ENCODE peak calls at places on chromosomes 4 and X, in seven cellular contexts. V, D, W, U, Q, F and I are unnamed samples. For H3K27me3, the result is how much of the 10 kb centered on the place peaks cover.

GRCh38 chrX:68938244-68939004 is 109.6 kb downstream of the EFNB1 start:
- DNase-seq in W (no peak), V (no peak), D (no peak), F (no peak), U (no peak), Q (no peak), I (no peak)

GRCh38 chr4:177680308-177680707 is 238.1 kb upstream of the AGA start:
- DNase-seq in V (no peak), D (no peak), Q (no peak), F (no peak), U (no peak), W (no peak), I (no peak)

GRCh38 chrX:18707442-18708049 is at the start of gene PPEF1:
- DNase-seq in V (no peak), F (no peak), D (peak), Q (no peak), U (no peak), W (no peak), I (no peak)

GRCh38 chrX:150163956-150164726 is 199.0 kb upstream of the MAMLD1 start:
- DNase-seq in D (no peak), U (no peak), V (no peak), Q (no peak), W (no peak), F (no peak), I (no peak)

GRCh38 chr4:15299627-15300026 is 128.2 kb upstream of the C1QTNF7 start:
- DNase-seq in Q (no peak), U (no peak), D (no peak), V (no peak), W (no peak), F (no peak), I (no peak)

GRCh38 chr4:88003261-88003660 is 4.2 kb upstream of the PKD2 start:
- DNase-seq in Q (no peak), U (no peak), W (no peak), D (no peak), F (no peak), V (no peak), I (no peak)

GRCh38 chrX:50941638-50942037 is 31.1 kb downstream of the BMP15 start:
- DNase-seq in Q (peak), F (no peak), W (no peak), U (no peak), V (no peak), D (peak), I (no peak)

GRCh38 chrX:38156838-38157237 is 63.8 kb downstream of the SRPX start:
- DNase-seq in D (no peak), W (no peak), U (no peak), V (no peak), F (no peak), Q (no peak), I (no peak)

GRCh38 chr4:185708348-185708747 is 103.6 kb downstream of the SORBS2 start:
- DNase-seq in U (no peak), V (no peak), D (no peak), W (no peak), Q (no peak), F (peak), I (no peak)

GRCh38 chr4:45475490-45475889 is 648.4 kb downstream of the GABRG1 start:
- DNase-seq in V (no peak), W (no peak), F (no peak), Q (no peak), D (no peak), U (no peak), I (no peak)

GRCh38 chr4:101850698-101851097 is 60.2 kb downstream of the BANK1 start:
- DNase-seq in U (no peak), D (no peak), Q (no peak), V (no peak), W (no peak), F (no peak), I (no peak)

GRCh38 chr4:139785356-139785755 is 119.7 kb downstream of the MGST2 start:
- DNase-seq in D (no peak), V (no peak), U (no peak), Q (no peak), W (no peak), F (no peak), I (no peak)

GRCh38 chr4:150237110-150237852 is 159.0 kb downstream of the DCLK2 start:
- DNase-seq in W (no peak), U (peak), D (no peak), F (peak), Q (no peak), V (peak), I (peak)

GRCh38 chr4:4719446-4719845 is 140.0 kb upstream of the MSX1 start:
- DNase-seq in Q (no peak), W (no peak), U (no peak), F (no peak), V (no peak), D (no peak), I (no peak)

GRCh38 chr4:56704074-56704473 is 23.0 kb upstream of the HOPX start:
- DNase-seq in D (no peak), Q (no peak), U (no peak), W (no peak), F (no peak), V (no peak), I (no peak)

GRCh38 chr4:62771656-62772557 is 1571.8 kb downstream of the ADGRL3 start:
- DNase-seq in W (no peak), U (no peak), V (no peak), F (no peak), Q (no peak), D (peak), I (no peak)

GRCh38 chr4:108301583-108302256 is 133.0 kb upstream of the LEF1 start:
- DNase-seq in Q (no peak), V (no peak), D (no peak), F (no peak), W (no peak), U (no peak), I (no peak)
- H3K27ac ChIP-seq in Q (no peak), V (no peak), D (no peak), F (no peak), W (no peak), U (no peak), I (no peak)

DNA sequence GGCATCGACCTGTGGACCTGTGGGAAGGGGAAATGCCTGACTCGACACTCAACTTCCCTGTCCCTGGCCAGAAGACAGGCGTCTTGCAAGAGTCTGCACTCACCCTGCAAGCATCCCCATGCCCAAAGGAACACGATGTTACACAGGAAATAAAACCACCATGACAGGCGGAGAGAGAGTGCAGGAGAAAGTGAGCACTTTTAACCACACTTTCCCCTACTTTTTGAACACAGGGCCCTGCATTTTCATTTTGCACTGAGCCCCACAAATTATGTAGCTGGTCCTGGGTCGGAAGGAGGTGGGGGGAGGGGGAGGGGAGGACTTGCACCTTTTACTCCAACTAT is 13.8 kb upstream of the MAN2B2 start:
- DNase-seq in F (no peak), Q (no peak), D (no peak), U (no peak), W (no peak), V (no peak), I (no peak)
- H3K27me3 ChIP-seq in F (half or more), Q (under half), D (under half), U (under half), W (under half), V (under half), I (half or more)

GRCh38 chr4:33650036-33650435 is 2594.3 kb downstream of the ARAP2 start:
- DNase-seq in V (no peak), W (no peak), D (no peak), Q (no peak), F (no peak), U (no peak), I (no peak)

DNA sequence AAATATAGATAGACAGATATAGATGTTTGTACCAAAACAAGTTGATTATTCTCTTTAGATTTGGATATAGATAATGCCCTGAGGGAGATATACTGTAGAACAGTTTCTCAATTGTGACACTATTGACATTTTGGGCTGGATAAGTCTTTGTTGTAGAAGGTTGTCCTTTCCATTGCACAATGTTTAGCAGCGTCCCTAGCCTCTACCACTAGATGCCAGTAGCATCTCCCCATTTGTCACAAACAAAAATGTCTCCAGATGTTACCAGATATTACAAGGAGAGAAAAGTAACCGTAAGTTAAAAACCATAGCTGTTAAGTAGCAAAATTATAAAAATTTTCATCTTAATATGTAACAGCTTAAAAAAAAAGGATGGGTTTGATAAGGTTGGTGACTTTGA is 2595.3 kb downstream of the ARAP2 start:
- DNase-seq in D (peak), W (no peak), Q (no peak), U (peak), F (peak), V (no peak), I (no peak)
- TF ChIP-seq CTCF in D (peak), W (no peak), Q (no peak), U (peak), F (peak), V (peak), I (peak)

GRCh38 chrX:140712413-140713173 is 3.0 kb downstream of the LINC00632 start:
- DNase-seq in V (no peak), W (peak), F (no peak), Q (peak), D (no peak), U (no peak), I (no peak)
- H3K27ac ChIP-seq in V (no peak), W (no peak), F (no peak), Q (no peak), D (no peak), U (no peak), I (no peak)

DNA sequence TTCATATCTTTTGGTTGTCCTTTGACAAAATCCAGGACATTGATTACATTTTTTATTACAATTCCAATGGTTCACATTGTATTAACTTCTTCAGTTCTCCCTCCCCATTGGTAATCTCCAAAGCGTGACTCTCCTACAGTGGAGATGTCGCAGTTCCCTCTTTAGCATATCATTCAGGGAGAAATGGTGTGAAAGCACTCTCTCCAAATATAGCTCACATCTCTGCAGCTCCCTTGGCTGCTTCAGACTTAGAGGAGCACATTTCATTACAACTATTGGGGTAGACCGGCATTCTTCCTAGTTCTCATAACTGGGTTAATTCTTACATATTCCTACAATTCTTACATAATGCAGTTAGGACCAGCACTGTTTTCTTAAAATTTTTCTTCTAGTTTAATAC is 25.3 kb downstream of the RNF150 start:
- DNase-seq in U (no peak), Q (no peak), W (no peak), V (no peak), D (no peak), F (no peak), I (no peak)
- H3K27me3 ChIP-seq in U (under half), Q (under half), W (under half), V (under half), D (under half), F (under half), I (under half)